ENCODE peak calls at places on chromosomes 1 and 21, in five cellular contexts. A is K562, J is SK-N-SH, F is HepG2, R is GM12878. P is an unnamed sample.

GRCh38 chr1:42680921-42681683 is 1.1 kb upstream of the YBX1 start:
- DNase-seq in A (no peak), J (peak; percentile 35), F (no peak), R (no peak), P (peak; percentile 9)

GRCh38 chr1:179141592-179142244 is 59.8 kb downstream of the TOR3A start:
- DNase-seq in A (no peak), J (no peak), F (no peak), R (no peak), P (no peak)

GRCh38 chr1:54671985-54672608 is 30.5 kb downstream of the MROH7 start:
- DNase-seq in A (peak; percentile 84), J (peak; percentile 78), F (peak; percentile 44), R (peak; percentile 17), P (peak; percentile 87)

GRCh38 chr1:30780409-30780808 is 22.8 kb upstream of the LAPTM5 start:
- DNase-seq in A (no peak), J (no peak), F (no peak), R (no peak), P (no peak)

GRCh38 chr1:245475116-245475515 is 320.3 kb downstream of the KIF26B start:
- DNase-seq in A (no peak), J (no peak), F (no peak), R (no peak), P (no peak)

GRCh38 chr1:119742193-119742592 is 26.5 kb downstream of the HMGCS2 start:
- DNase-seq in A (no peak), J (no peak), F (no peak), R (no peak), P (no peak)

GRCh38 chr1:86687595-86687994 is 16.8 kb upstream of the SH3GLB1 start:
- DNase-seq in A (no peak), J (peak; percentile 11), F (no peak), R (no peak), P (no peak)

GRCh38 chr1:9835758-9836631 is 12.2 kb upstream of the CLSTN1 start:
- DNase-seq in A (no peak), J (peak; percentile 54), F (peak; percentile 42), R (no peak), P (no peak)

GRCh38 chr21:31326478-31327247 is 17.4 kb downstream of the TIAM1 start:
- DNase-seq in A (no peak), J (no peak), F (no peak), R (peak; percentile 95), P (no peak)

GRCh38 chr1:29254346-29254745 is 18.0 kb downstream of the PTPRU start:
- DNase-seq in A (no peak), J (no peak), F (no peak), R (no peak), P (no peak)

GRCh38 chr1:66436378-66437135 is 97.4 kb upstream of the SGIP1 start:
- DNase-seq in A (no peak), J (no peak), F (no peak), R (peak; percentile 44), P (peak; percentile 30)

GRCh38 chr1:154855186-154855585 is 14.9 kb downstream of the KCNN3 start:
- DNase-seq in A (no peak), J (no peak), F (no peak), R (no peak), P (no peak)

GRCh38 chr1:145729661-145730436 is 10.6 kb downstream of the CD160 start:
- DNase-seq in A (no peak), J (no peak), F (peak; percentile 38), R (no peak), P (no peak)

GRCh38 chr1:12458571-12458970 is 159.4 kb downstream of the DHRS3 start:
- DNase-seq in A (no peak), J (no peak), F (no peak), R (no peak), P (no peak)

GRCh38 chr1:61332196-61332753 is 249.9 kb downstream of the NFIA start:
- DNase-seq in A (no peak), J (no peak), F (no peak), R (peak; percentile 68), P (no peak)

GRCh38 chr1:156747737-156748669 is 3.5 kb downstream of the HDGF start:
- DNase-seq in A (no peak), J (no peak), F (no peak), R (no peak), P (no peak)

GRCh38 chr1:240619901-240620621 is 8.1 kb upstream of the GREM2 start:
- DNase-seq in A (no peak), J (peak; percentile 24), F (no peak), R (no peak), P (no peak)

GRCh38 chr1:234726359-234726836 is 116.4 kb upstream of the IRF2BP2 start:
- DNase-seq in A (no peak), J (no peak), F (no peak), R (no peak), P (no peak)

GRCh38 chr1:36350659-36351171 is 27.3 kb upstream of the EVA1B start:
- DNase-seq in A (no peak), J (no peak), F (no peak), R (no peak), P (no peak)

GRCh38 chr1:58839871-58840835 is 56.3 kb upstream of the JUN start:
- DNase-seq in A (no peak), J (no peak), F (no peak), R (no peak), P (no peak)

GRCh38 chr1:164794310-164794709 is 235.3 kb downstream of the PBX1 start:
- DNase-seq in A (no peak), J (no peak), F (no peak), R (no peak), P (no peak)

GRCh38 chr1:92442351-92442750 is 44.4 kb downstream of the GFI1 start:
- DNase-seq in A (no peak), J (no peak), F (no peak), R (no peak), P (no peak)

GRCh38 chr1:212260557-212261342 is 24.5 kb upstream of the PPP2R5A start:
- DNase-seq in A (no peak), J (no peak), F (peak; percentile 76), R (no peak), P (no peak)
- TF ChIP-seq FOXM1 in A (no peak), J (no peak), F (no peak), R (no peak), P (no peak)

GRCh38 chr1:37486680-37487618 is 12.6 kb downstream of the ZC3H12A start:
- DNase-seq in A (peak; percentile 89), J (peak; percentile 83), F (peak; percentile 47), R (no peak), P (peak; percentile 84)
- TF ChIP-seq FOXM1 in A (no peak), J (no peak), F (no peak), R (no peak), P (no peak)

GRCh38 chr21:41605178-41605933 is 97.4 kb upstream of the TMPRSS2 start:
- DNase-seq in A (no peak), J (no peak), F (peak; percentile 82), R (no peak), P (no peak)
- TF ChIP-seq FOXM1 in A (no peak), J (no peak), F (no peak), R (no peak), P (no peak)

GRCh38 chr21:39885119-39885848 is 18.0 kb downstream of the PCP4 start:
- DNase-seq in A (no peak), J (peak; percentile 8), F (no peak), R (no peak), P (no peak)
- TF ChIP-seq FOXM1 in A (no peak), J (no peak), F (no peak), R (no peak), P (no peak)

P was measured in HEK293T.